ENCODE peak calls at places on chromosomes 16 and 17, in seven cellular contexts. T, J, Z, C, A, B and Q are unnamed samples.

GRCh38 chr16:3580686-3581085 is 3.5 kb upstream of the NLRC3 start:
- DNase-seq in T (no peak), J (no peak), Z (no peak), C (peak), A (no peak), B (no peak), Q (no peak)

GRCh38 chr16:77359065-77359502 is 75.8 kb downstream of the ADAMTS18 start:
- DNase-seq in T (no peak), J (no peak), Z (peak), C (peak), A (no peak), B (no peak), Q (no peak)

GRCh38 chr16:81424761-81425160 is 19.8 kb upstream of the CMIP start:
- DNase-seq in T (no peak), J (no peak), Z (no peak), C (no peak), A (no peak), B (peak), Q (no peak)

GRCh38 chr17:63452091-63452978 is 6.2 kb upstream of the CYB561 start:
- DNase-seq in T (no peak), J (no peak), Z (no peak), C (no peak), A (no peak), B (no peak), Q (no peak)

GRCh38 chr17:13601776-13602551 is at the start of gene HS3ST3A1:
- DNase-seq in T (peak), J (no peak), Z (peak), C (peak), A (peak), B (peak), Q (no peak)

GRCh38 chr16:12627394-12627793 is 176.3 kb downstream of the CPPED1 start:
- DNase-seq in T (no peak), J (no peak), Z (no peak), C (no peak), A (no peak), B (no peak), Q (no peak)

GRCh38 chr16:58661199-58661830 is 23.3 kb downstream of the SLC38A7 start:
- DNase-seq in T (no peak), J (peak), Z (peak), C (peak), A (peak), B (peak), Q (peak)

GRCh38 chr16:66619534-66620418 is 15.3 kb downstream of the CMTM3 start:
- DNase-seq in T (peak), J (no peak), Z (no peak), C (peak), A (no peak), B (no peak), Q (no peak)

GRCh38 chr17:29042679-29043538 is at the start of gene PIPOX:
- DNase-seq in T (no peak), J (peak), Z (peak), C (no peak), A (no peak), B (no peak), Q (peak)

GRCh38 chr17:7857724-7858486 is at the start of gene CYB5D1:
- DNase-seq in T (peak), J (peak), Z (peak), C (peak), A (peak), B (peak), Q (peak)

GRCh38 chr17:21375757-21376584 is at the start of gene KCNJ12:
- DNase-seq in T (no peak), J (peak), Z (no peak), C (peak), A (no peak), B (peak), Q (peak)

GRCh38 chr17:5701371-5701770 is 117.1 kb upstream of the NLRP1 start:
- DNase-seq in T (no peak), J (no peak), Z (no peak), C (no peak), A (no peak), B (no peak), Q (no peak)

GRCh38 chr17:32102697-32103096 is 39.6 kb upstream of the RHOT1 start:
- DNase-seq in T (no peak), J (no peak), Z (no peak), C (peak), A (no peak), B (no peak), Q (no peak)

GRCh38 chr16:1920727-1921155 is 2.5 kb upstream of the HS3ST6 start:
- DNase-seq in T (no peak), J (peak), Z (no peak), C (no peak), A (no peak), B (peak), Q (no peak)

GRCh38 chr16:534089-534635 is 6.7 kb downstream of the CAPN15 start:
- DNase-seq in T (no peak), J (no peak), Z (no peak), C (no peak), A (no peak), B (no peak), Q (no peak)

GRCh38 chr17:35345926-35346771 is 27.3 kb downstream of the SLFN11 start:
- DNase-seq in T (peak), J (no peak), Z (no peak), C (peak), A (peak), B (peak), Q (no peak)

GRCh38 chr16:58331024-58331707 is 36.3 kb upstream of the PRSS54 start:
- DNase-seq in T (no peak), J (peak), Z (peak), C (no peak), A (no peak), B (no peak), Q (no peak)

GRCh38 chr17:17525331-17525730 is 29.1 kb upstream of the RASD1 start:
- DNase-seq in T (no peak), J (no peak), Z (no peak), C (no peak), A (no peak), B (no peak), Q (no peak)

GRCh38 chr16:89656435-89657121 is 930 bp downstream of the CHMP1A start:
- DNase-seq in T (no peak), J (no peak), Z (no peak), C (no peak), A (no peak), B (no peak), Q (no peak)

GRCh38 chr16:68375801-68376536 is 65.2 kb downstream of the PRMT7 start:
- DNase-seq in T (no peak), J (no peak), Z (no peak), C (no peak), A (no peak), B (no peak), Q (no peak)

GRCh38 chr16:15775209-15775608 is 81.6 kb downstream of the MYH11 start:
- DNase-seq in T (no peak), J (peak), Z (no peak), C (no peak), A (no peak), B (no peak), Q (no peak)

GRCh38 chr17:74935585-74936469 is at the start of gene OTOP3:
- DNase-seq in T (no peak), J (no peak), Z (peak), C (no peak), A (no peak), B (no peak), Q (no peak)

GRCh38 chr16:10981697-10982216 is 37.4 kb downstream of the CLEC16A start:
- DNase-seq in T (no peak), J (peak), Z (no peak), C (no peak), A (no peak), B (peak), Q (no peak)

GRCh38 chr17:50425682-50426471 is at the start of gene ACSF2:
- DNase-seq in T (peak), J (peak), Z (no peak), C (peak), A (no peak), B (peak), Q (peak)

GRCh38 chr16:88781140-88782077 is 3.6 kb downstream of the PIEZO1 start:
- DNase-seq in T (no peak), J (peak), Z (no peak), C (no peak), A (no peak), B (peak), Q (no peak)

GRCh38 chr17:80005360-80006338 is 30.0 kb downstream of the TBC1D16 start:
- DNase-seq in T (no peak), J (peak), Z (no peak), C (no peak), A (no peak), B (peak), Q (peak)

GRCh38 chr17:11391134-11391533 is 150.1 kb downstream of the SHISA6 start:
- DNase-seq in T (no peak), J (no peak), Z (no peak), C (no peak), A (no peak), B (no peak), Q (no peak)

GRCh38 chr17:77286641-77287431 is 146.1 kb downstream of the SEC14L1 start:
- DNase-seq in T (no peak), J (no peak), Z (no peak), C (peak), A (no peak), B (no peak), Q (no peak)

GRCh38 chr17:37024181-37024637 is 75.5 kb downstream of the AATF start:
- DNase-seq in T (no peak), J (no peak), Z (no peak), C (no peak), A (no peak), B (no peak), Q (no peak)

GRCh38 chr17:17109231-17109630 is 67.0 kb downstream of the MPRIP start:
- DNase-seq in T (no peak), J (no peak), Z (no peak), C (no peak), A (no peak), B (no peak), Q (no peak)

GRCh38 chr17:80025796-80026195 is 9.9 kb downstream of the TBC1D16 start:
- DNase-seq in T (no peak), J (no peak), Z (no peak), C (no peak), A (no peak), B (no peak), Q (no peak)

GRCh38 chr16:66006485-66006884 is 360.0 kb upstream of the CDH5 start:
- DNase-seq in T (no peak), J (no peak), Z (no peak), C (no peak), A (no peak), B (no peak), Q (no peak)

GRCh38 chr17:75832164-75832651 is 12.0 kb downstream of the UNC13D start:
- DNase-seq in T (no peak), J (no peak), Z (no peak), C (peak), A (no peak), B (peak), Q (no peak)

GRCh38 chr16:20153444-20153843 is 79.8 kb upstream of the GPR139 start:
- DNase-seq in T (no peak), J (no peak), Z (no peak), C (no peak), A (no peak), B (no peak), Q (no peak)

GRCh38 chr17:67577429-67577828 is 140.3 kb upstream of the NOL11 start:
- DNase-seq in T (no peak), J (no peak), Z (no peak), C (no peak), A (no peak), B (no peak), Q (no peak)

GRCh38 chr16:26905336-26905735 is 161.4 kb upstream of the C16orf82 start:
- DNase-seq in T (no peak), J (no peak), Z (no peak), C (peak), A (no peak), B (no peak), Q (no peak)

GRCh38 chr16:11515540-11516430 is 70.9 kb downstream of the LITAF start:
- DNase-seq in T (no peak), J (no peak), Z (no peak), C (no peak), A (no peak), B (no peak), Q (no peak)

GRCh38 chr16:734208-734980 is 6.4 kb downstream of the CIAO3 start:
- DNase-seq in T (no peak), J (no peak), Z (no peak), C (no peak), A (no peak), B (no peak), Q (no peak)

GRCh38 chr17:39139137-39139516 is 12.3 kb downstream of the PLXDC1 start:
- DNase-seq in T (no peak), J (no peak), Z (no peak), C (peak), A (peak), B (no peak), Q (no peak)